ENCODE peak calls at places on chromosome 22, in four cellular contexts. K is GDM1, M is hepatocyte, J is hypothalamus. L is an unnamed sample.

GRCh38 chr22:41361716-41362310 is 19.9 kb upstream of the TEF start:
- DNase-seq in K (no peak), M (no peak), J (no peak), L (no peak)

GRCh38 chr22:24500251-24500820 is 5.2 kb downstream of the UPB1 start:
- DNase-seq in J (no peak), M (peak; percentile 52), K (no peak), L (no peak)

GRCh38 chr22:39908737-39909136 is 7.9 kb downstream of the GRAP2 start:
- DNase-seq in K (no peak), J (no peak), M (no peak), L (no peak)

GRCh38 chr22:50119768-50120251 is 30.0 kb downstream of the MOV10L1 start:
- DNase-seq in J (no peak), K (no peak), M (no peak), L (no peak)

GRCh38 chr22:45785458-45785857 is 113.8 kb downstream of the ATXN10 start:
- DNase-seq in M (peak; percentile 32), J (no peak), K (no peak), L (no peak)

GRCh38 chr22:45163074-45163416 is 680 bp upstream of the NUP50 start:
- DNase-seq in K (no peak), J (no peak), M (peak; percentile 62), L (no peak)

GRCh38 chr22:19287889-19288288 is 3.6 kb downstream of the CLTCL1 start:
- DNase-seq in K (no peak), M (peak; percentile 29), J (no peak), L (no peak)

GRCh38 chr22:46557736-46558480 is 20.5 kb upstream of the CELSR1 start:
- DNase-seq in K (no peak), M (no peak), J (no peak), L (no peak)

GRCh38 chr22:17009640-17010291 is 1.7 kb upstream of the GAB4 start:
- DNase-seq in M (no peak), J (no peak), K (no peak), L (no peak)

GRCh38 chr22:39579909-39580571 is 9.5 kb downstream of the CACNA1I start:
- DNase-seq in K (no peak), M (no peak), J (no peak), L (no peak)

GRCh38 chr22:27995801-27996528 is 76.9 kb upstream of the PITPNB start:
- DNase-seq in J (no peak), M (no peak), K (no peak), L (peak; percentile 28)

GRCh38 chr22:45212992-45213751 is 27.5 kb downstream of the KIAA0930 start:
- DNase-seq in M (no peak), J (peak; percentile 51), K (no peak), L (peak; percentile 38)

GRCh38 chr22:22999473-22999872 is 70.8 kb upstream of the GNAZ start:
- DNase-seq in K (no peak), M (no peak), J (no peak), L (no peak)

GRCh38 chr22:20154602-20155183 is 3.8 kb upstream of the CCDC188 start:
- DNase-seq in J (no peak), M (no peak), K (no peak), L (no peak)

GRCh38 chr22:45462034-45462655 is 40.5 kb upstream of the FBLN1 start:
- DNase-seq in J (no peak), M (peak; percentile 56), K (no peak), L (no peak)

GRCh38 chr22:37378642-37379058 is 48.6 kb downstream of the ELFN2 start:
- DNase-seq in K (no peak), M (no peak), J (no peak), L (no peak)

GRCh38 chr22:30881361-30882180 is 87.0 kb downstream of the MORC2 start:
- DNase-seq in K (no peak), M (peak; percentile 89), J (no peak), L (no peak)

GRCh38 chr22:31838917-31839316 is 85.1 kb downstream of the DEPDC5 start:
- DNase-seq in J (no peak), K (no peak), M (no peak), L (no peak)

GRCh38 chr22:36808611-36809344 is 8.1 kb downstream of the PVALB start:
- DNase-seq in K (no peak), M (no peak), J (no peak), L (no peak)

GRCh38 chr22:48488611-48489456 is 1338.8 kb downstream of the BRD1 start:
- DNase-seq in J (no peak), M (peak; percentile 49), K (no peak), L (no peak)

GRCh38 chr22:50282361-50283144 is 12.4 kb upstream of the MAPK11 start:
- DNase-seq in K (no peak), J (no peak), M (peak; percentile 89), L (no peak)

GRCh38 chr22:26170795-26171194 is 1.5 kb downstream of the SEZ6L start:
- DNase-seq in M (peak; percentile 43), J (peak; percentile 23), K (no peak), L (no peak)

GRCh38 chr22:27495325-27495724 is 306.2 kb downstream of the MN1 start:
- DNase-seq in J (no peak), M (no peak), K (no peak), L (no peak)

GRCh38 chr22:48161354-48161753 is 1398.9 kb downstream of the TBC1D22A start:
- DNase-seq in J (no peak), K (no peak), M (no peak), L (no peak)